ENCODE peak calls at places on chromosome 9, in four cellular contexts. N is transverse colon, B is heart left ventricle, G is HCT116. Q is an unnamed sample.

GRCh38 chr9:104503440-104503839 is 623 bp upstream of the OR13F1 start:
- DNase-seq in N (no peak), B (no peak), G (no peak), Q (no peak)

GRCh38 chr9:100317706-100318105 is 35.0 kb downstream of the TEX10 start:
- DNase-seq in N (no peak), B (no peak), G (no peak), Q (no peak)

GRCh38 chr9:86585422-86586143 is 231.4 kb upstream of the TUT7 start:
- DNase-seq in N (no peak), B (no peak), G (no peak), Q (no peak)

GRCh38 chr9:37293664-37294524 is 128.6 kb upstream of the GRHPR start:
- DNase-seq in N (no peak), B (no peak), G (no peak), Q (no peak)

GRCh38 chr9:83312543-83312942 is 225.7 kb downstream of the FRMD3 start:
- DNase-seq in N (no peak), B (no peak), G (no peak), Q (no peak)

GRCh38 chr9:91857831-91858669 is 92.0 kb downstream of the ROR2 start:
- DNase-seq in N (no peak), B (no peak), G (no peak), Q (no peak)

GRCh38 chr9:91427873-91428272 is 4.2 kb upstream of the NFIL3 start:
- DNase-seq in N (no peak), B (no peak), G (peak), Q (no peak)

GRCh38 chr9:87516222-87516930 is 18.7 kb downstream of the DAPK1 start:
- DNase-seq in N (peak), B (peak), G (no peak), Q (no peak)

GRCh38 chr9:129703667-129704355 is 38.4 kb downstream of the PRRX2 start:
- DNase-seq in N (peak), B (no peak), G (no peak), Q (peak)

GRCh38 chr9:98175013-98175679 is 17.3 kb downstream of the CORO2A start:
- DNase-seq in N (no peak), B (no peak), G (no peak), Q (no peak)

GRCh38 chr9:8863886-8864881 is 1064.6 kb upstream of the DMAC1 start:
- DNase-seq in N (no peak), B (no peak), G (no peak), Q (no peak)

GRCh38 chr9:95207403-95207802 is 110.1 kb downstream of the FANCC start:
- DNase-seq in N (no peak), B (no peak), G (no peak), Q (no peak)

GRCh38 chr9:113580041-113580953 is 116.8 kb downstream of the RGS3 start:
- DNase-seq in N (peak), B (peak), G (no peak), Q (no peak)

GRCh38 chr9:35728041-35728971 is 3.7 kb downstream of the TLN1 start:
- DNase-seq in N (peak), B (peak), G (no peak), Q (peak)

GRCh38 chr9:70554881-70555280 is 140.4 kb upstream of the KLF9 start:
- DNase-seq in N (no peak), B (no peak), G (no peak), Q (no peak)

GRCh38 chr9:129569506-129570449 is 51.1 kb downstream of the C9orf50 start:
- DNase-seq in N (no peak), B (no peak), G (peak), Q (no peak)

GRCh38 chr9:33130501-33130900 is 36.6 kb downstream of the B4GALT1 start:
- DNase-seq in N (no peak), B (no peak), G (no peak), Q (no peak)

GRCh38 chr9:75148551-75148950 is 60.2 kb downstream of the OSTF1 start:
- DNase-seq in N (no peak), B (no peak), G (no peak), Q (peak)

GRCh38 chr9:131487621-131488031 is 15.1 kb upstream of the POMT1 start:
- DNase-seq in N (no peak), B (no peak), G (no peak), Q (no peak)

GRCh38 chr9:27460225-27461023 is 63.7 kb upstream of the IFNK start:
- DNase-seq in N (no peak), B (no peak), G (no peak), Q (no peak)

GRCh38 chr9:108467653-108468324 is 388.0 kb downstream of the ACTL7B start:
- DNase-seq in N (peak), B (no peak), G (no peak), Q (no peak)

GRCh38 chr9:104982543-104982942 is 54.6 kb upstream of the ABCA1 start:
- DNase-seq in N (no peak), B (no peak), G (no peak), Q (no peak)

GRCh38 chr9:82117025-82117424 is 128.5 kb downstream of the SPATA31D1 start:
- DNase-seq in N (no peak), B (no peak), G (no peak), Q (peak)

GRCh38 chr9:137665697-137666504 is 47.1 kb downstream of the EHMT1 start:
- DNase-seq in N (no peak), B (no peak), G (no peak), Q (no peak)

GRCh38 chr9:135501261-135502167 is 1.0 kb downstream of the MRPS2 start:
- DNase-seq in N (peak), B (peak), G (no peak), Q (no peak)

GRCh38 chr9:36798350-36799065 is 225.8 kb downstream of the MELK start:
- DNase-seq in N (no peak), B (no peak), G (no peak), Q (no peak)

GRCh38 chr9:100083448-100084144 is 15.2 kb downstream of the ERP44 start:
- DNase-seq in N (no peak), B (no peak), G (no peak), Q (no peak)

GRCh38 chr9:119156354-119156753 is 212.9 kb downstream of the BRINP1 start:
- DNase-seq in N (no peak), B (no peak), G (no peak), Q (no peak)

GRCh38 chr9:136023401-136024225 is 62.4 kb upstream of the UBAC1 start:
- DNase-seq in N (no peak), B (peak), G (no peak), Q (peak)

GRCh38 chr9:135563039-135563476 is 1.5 kb downstream of the PAEP start:
- DNase-seq in N (no peak), B (no peak), G (no peak), Q (no peak)

GRCh38 chr9:108272350-108272899 is 583.4 kb downstream of the ACTL7B start:
- DNase-seq in N (peak), B (peak), G (peak), Q (no peak)

GRCh38 chr9:21465859-21466518 is 16.1 kb downstream of the IFNE start:
- DNase-seq in N (no peak), B (no peak), G (peak), Q (peak)

GRCh38 chr9:37943329-37944265 is 39.7 kb upstream of the SLC25A51 start:
- DNase-seq in N (no peak), B (peak), G (peak), Q (peak)

GRCh38 chr9:17744786-17745185 is 165.9 kb downstream of the SH3GL2 start:
- DNase-seq in N (no peak), B (no peak), G (no peak), Q (no peak)

GRCh38 chr9:16515207-16515606 is 355.3 kb downstream of the BNC2 start:
- DNase-seq in N (no peak), B (no peak), G (no peak), Q (no peak)

GRCh38 chr9:108544866-108545265 is 310.9 kb downstream of the ACTL7B start:
- DNase-seq in N (no peak), B (no peak), G (no peak), Q (no peak)

GRCh38 chr9:113355197-113355596 is 5.9 kb downstream of the BSPRY start:
- DNase-seq in N (no peak), B (no peak), G (no peak), Q (no peak)

GRCh38 chr9:134395727-134396257 is 69.5 kb downstream of the RXRA start:
- DNase-seq in N (no peak), B (no peak), G (no peak), Q (no peak)

GRCh38 chr9:134398756-134399155 is 72.5 kb downstream of the RXRA start:
- DNase-seq in N (no peak), B (no peak), G (no peak), Q (no peak)

GRCh38 chr9:134396258-134396742 is 70.0 kb downstream of the RXRA start:
- DNase-seq in N (peak), B (peak), G (no peak), Q (no peak)

GRCh38 chr9:134395002-134395517 is 68.8 kb downstream of the RXRA start:
- DNase-seq in N (no peak), B (no peak), G (no peak), Q (no peak)

GRCh38 chr9:134396825-134397224 is 70.6 kb downstream of the RXRA start:
- DNase-seq in N (no peak), B (no peak), G (no peak), Q (no peak)
- TF ChIP-seq CTCF in N (no peak), B (no peak), G (no peak), Q (no peak)

DNA sequence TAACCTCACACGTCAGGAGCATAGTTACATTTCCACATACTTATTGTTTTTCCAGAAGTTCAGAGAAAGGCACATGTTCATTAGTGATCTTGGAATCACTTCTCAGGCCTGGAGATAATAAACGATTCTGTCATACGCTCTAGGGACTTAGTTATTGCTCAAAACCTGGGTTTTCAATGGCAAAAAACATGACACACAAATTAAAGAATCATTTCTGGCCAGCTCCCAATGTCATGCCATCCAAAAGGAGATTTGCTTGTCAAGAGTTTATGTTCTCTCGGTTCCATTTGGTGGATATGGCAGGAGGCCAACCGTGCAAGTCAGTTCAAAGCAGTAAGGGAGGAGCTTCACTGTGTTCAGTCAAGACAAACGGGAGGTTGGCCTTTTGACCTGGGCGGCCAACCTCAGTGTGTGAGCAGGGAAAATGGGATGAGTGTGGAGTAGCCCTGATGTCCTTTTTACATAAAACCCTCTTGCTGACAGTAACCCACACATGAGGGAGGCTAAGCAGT is 123.4 kb downstream of the NXNL2 start:
- DNase-seq in N (no peak), B (peak), G (no peak), Q (no peak)
- H3K4me3 ChIP-seq in N (no peak), B (no peak), G (no peak), Q (no peak)

GRCh38 chr9:4741365-4742031 is 496 bp upstream of the AK3 start:
- DNase-seq in N (peak), B (peak), G (no peak), Q (no peak)

GRCh38 chr9:4740623-4741364 is at the start of gene AK3:
- DNase-seq in N (peak), B (peak), G (peak), Q (peak)

GRCh38 chr9:4738866-4739586 is 2.0 kb downstream of the AK3 start:
- DNase-seq in N (no peak), B (no peak), G (no peak), Q (no peak)

GRCh38 chr9:4740373-4740622 is 704 bp downstream of the AK3 start:
- DNase-seq in N (no peak), B (no peak), G (no peak), Q (no peak)

GRCh38 chr9:4739587-4740372 is 1.2 kb downstream of the AK3 start:
- DNase-seq in N (peak), B (no peak), G (no peak), Q (no peak)
- TF ChIP-seq CTCF in N (no peak), B (no peak), G (no peak), Q (no peak)

GRCh38 chr9:78074385-78075291 is 43.0 kb upstream of the GNAQ start:
- DNase-seq in N (no peak), B (no peak), G (no peak), Q (no peak)
- H3K4me3 ChIP-seq in N (no peak), B (no peak), G (no peak), Q (no peak)

DNA sequence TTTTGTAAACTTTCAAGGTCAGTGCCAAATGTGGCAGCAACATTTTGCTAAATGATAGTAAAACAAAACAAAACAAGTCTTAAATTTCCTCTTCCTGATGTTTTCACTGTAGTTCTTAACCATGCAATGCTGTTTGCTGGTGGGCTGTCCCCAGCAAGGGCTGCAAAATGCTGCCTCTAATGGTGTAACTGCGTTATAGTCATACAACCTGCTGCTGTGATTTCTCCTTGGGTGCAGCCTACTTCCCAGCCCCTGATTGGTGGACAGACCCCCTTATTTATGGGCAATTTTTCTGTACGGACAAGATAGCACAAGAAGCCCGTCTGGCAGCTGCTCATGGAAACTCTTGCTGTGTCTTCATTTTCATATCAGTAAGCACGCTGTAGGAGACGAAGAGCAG is 26.6 kb upstream of the PIP5K1B start:
- DNase-seq in N (peak), B (peak), G (peak), Q (no peak)
- TF ChIP-seq CTCF in N (no peak), B (no peak), G (peak), Q (peak)

DNA sequence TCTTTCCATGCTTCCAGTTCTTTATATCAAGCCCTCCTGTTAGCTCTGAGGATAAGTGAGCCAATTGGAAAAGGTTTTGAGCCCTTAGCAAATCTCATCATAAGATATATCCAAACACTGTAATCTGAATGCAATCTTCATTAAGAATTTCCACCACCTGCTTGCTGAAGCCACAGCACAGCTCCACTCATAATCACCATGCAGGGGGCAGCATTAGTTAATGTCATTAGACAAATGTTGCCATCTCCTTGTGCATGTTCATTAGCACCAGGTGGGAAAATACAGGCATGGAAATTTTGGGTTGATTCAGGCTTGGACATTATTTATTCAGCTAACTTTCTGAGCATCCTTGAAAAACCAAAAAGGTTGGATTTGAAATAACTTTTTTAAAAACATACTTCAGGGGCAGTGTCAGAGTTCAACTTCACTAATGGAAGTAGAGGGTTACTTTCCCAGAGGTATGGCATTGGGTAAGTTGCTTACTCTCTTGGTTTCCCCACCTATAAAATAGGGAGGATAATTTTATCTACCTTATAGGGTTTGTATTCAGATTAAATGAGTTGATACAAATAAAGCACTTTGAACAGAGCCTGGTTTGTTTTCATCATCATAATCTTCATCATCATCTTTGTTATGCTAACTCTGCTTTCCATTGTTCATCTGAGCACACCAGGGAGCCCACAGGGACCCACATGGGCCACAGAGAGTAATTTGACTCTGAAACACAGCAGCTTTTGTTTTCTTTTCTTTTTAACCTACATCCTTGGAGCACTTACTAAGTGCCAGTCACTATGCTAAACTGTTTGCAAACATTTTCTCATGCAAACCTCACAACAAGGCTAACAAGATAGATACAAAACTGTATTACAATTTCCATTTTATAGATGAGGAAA is 179.0 kb upstream of the SLC24A2 start:
- DNase-seq in N (no peak), B (no peak), G (no peak), Q (no peak)
- H3K4me3 ChIP-seq in N (no peak), B (no peak), G (no peak), Q (no peak)

GRCh38 chr9:109857337-109857736 is 77.3 kb downstream of the PALM2AKAP2 start:
- DNase-seq in N (no peak), B (no peak), G (no peak), Q (no peak)

GRCh38 chr9:109861918-109862317 is 81.9 kb downstream of the PALM2AKAP2 start:
- DNase-seq in N (no peak), B (no peak), G (no peak), Q (no peak)

GRCh38 chr9:109856785-109857184 is 76.8 kb downstream of the PALM2AKAP2 start:
- DNase-seq in N (no peak), B (peak), G (peak), Q (peak)

GRCh38 chr9:109861499-109861898 is 81.5 kb downstream of the PALM2AKAP2 start:
- DNase-seq in N (no peak), B (no peak), G (no peak), Q (peak)

DNA sequence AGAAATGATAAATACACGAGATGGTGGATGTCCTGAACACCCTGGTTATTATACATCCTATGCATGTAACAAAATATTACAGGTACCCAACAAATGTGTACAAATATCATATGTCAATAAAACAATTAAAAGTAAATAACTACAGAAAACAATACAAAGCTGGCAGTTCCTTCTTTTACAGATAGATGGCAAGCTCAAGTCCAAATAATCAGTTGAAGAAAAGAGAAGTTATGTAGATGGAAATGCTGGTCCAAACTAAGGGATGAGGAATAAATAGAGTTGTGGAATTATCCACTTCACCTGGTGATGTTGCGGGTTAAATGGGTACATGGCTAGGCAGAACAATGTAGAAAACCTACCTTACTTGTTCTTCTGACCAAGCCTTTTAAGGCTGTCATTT is 79.4 kb downstream of the PALM2AKAP2 start:
- DNase-seq in N (no peak), B (no peak), G (no peak), Q (no peak)
- TF ChIP-seq CTCF in N (no peak), B (peak), G (peak), Q (peak)

GRCh38 chr9:111799506-111799905 is 4.8 kb upstream of the SHOC1 start:
- DNase-seq in N (no peak), B (no peak), G (no peak), Q (no peak)
- H3K4me3 ChIP-seq in N (no peak), B (no peak), G (no peak), Q (no peak)

Q was measured in HFF-Myc.